ENCODE peak calls at places on chromosome 17, in ten cellular contexts. One of them, this sample, is unnamed.

GRCh38 chr17:3915642-3916012 is 638 bp downstream of the P2RX1 start:
- DNase-seq in germinal center: no peak
- DNase-seq in caudate nucleus: no peak
- DNase-seq in RWPE1: no peak
- DNase-seq in non-pigmented ciliary epithelial cell: no peak
- DNase-seq in suprapubic skin: no peak
- DNase-seq in B cell: no peak
- DNase-seq in epithelial cell of esophagus: no peak
- DNase-seq in GM23338: no peak
- DNase-seq in ureter: no peak
- DNase-seq in this sample: no peak

GRCh38 chr17:67157732-67158639 is 87.0 kb downstream of the HELZ start:
- DNase-seq in germinal center: no peak
- DNase-seq in caudate nucleus: no peak
- DNase-seq in RWPE1: peak; percentile 10
- DNase-seq in non-pigmented ciliary epithelial cell: no peak
- DNase-seq in suprapubic skin: no peak
- DNase-seq in B cell: no peak
- DNase-seq in epithelial cell of esophagus: peak; percentile 13
- DNase-seq in GM23338: peak; percentile 43
- DNase-seq in ureter: no peak
- DNase-seq in this sample: peak; percentile 63

GRCh38 chr17:41812176-41813038 is at the start of gene FKBP10:
- DNase-seq in germinal center: peak; percentile 43
- DNase-seq in caudate nucleus: peak; percentile 25
- DNase-seq in RWPE1: peak; percentile 77
- DNase-seq in non-pigmented ciliary epithelial cell: peak; percentile 78
- DNase-seq in suprapubic skin: no peak
- DNase-seq in B cell: no peak
- DNase-seq in epithelial cell of esophagus: peak; percentile 66
- DNase-seq in GM23338: peak; percentile 96
- DNase-seq in ureter: peak; percentile 70
- DNase-seq in this sample: peak; percentile 98

GRCh38 chr17:51527230-51527982 is 267.1 kb downstream of the UTP18 start:
- DNase-seq in germinal center: no peak
- DNase-seq in caudate nucleus: no peak
- DNase-seq in RWPE1: no peak
- DNase-seq in non-pigmented ciliary epithelial cell: no peak
- DNase-seq in suprapubic skin: no peak
- DNase-seq in B cell: no peak
- DNase-seq in epithelial cell of esophagus: no peak
- DNase-seq in GM23338: no peak
- DNase-seq in ureter: no peak
- DNase-seq in this sample: no peak

GRCh38 chr17:54220829-54221228 is 398.1 kb downstream of the KIF2B start:
- DNase-seq in germinal center: no peak
- DNase-seq in caudate nucleus: no peak
- DNase-seq in RWPE1: no peak
- DNase-seq in non-pigmented ciliary epithelial cell: no peak
- DNase-seq in suprapubic skin: no peak
- DNase-seq in B cell: no peak
- DNase-seq in epithelial cell of esophagus: no peak
- DNase-seq in GM23338: no peak
- DNase-seq in ureter: no peak
- DNase-seq in this sample: no peak

GRCh38 chr17:75010683-75011406 is 1.6 kb upstream of the MRPL58 start:
- DNase-seq in germinal center: no peak
- DNase-seq in caudate nucleus: no peak
- DNase-seq in RWPE1: peak; percentile 44
- DNase-seq in non-pigmented ciliary epithelial cell: no peak
- DNase-seq in suprapubic skin: no peak
- DNase-seq in B cell: no peak
- DNase-seq in epithelial cell of esophagus: peak; percentile 58
- DNase-seq in GM23338: peak; percentile 58
- DNase-seq in ureter: no peak
- DNase-seq in this sample: peak; percentile 91

GRCh38 chr17:7897773-7898172 is 9.2 kb downstream of the CHD3 start:
- DNase-seq in germinal center: no peak
- DNase-seq in caudate nucleus: no peak
- DNase-seq in RWPE1: peak; percentile 34
- DNase-seq in non-pigmented ciliary epithelial cell: no peak
- DNase-seq in suprapubic skin: no peak
- DNase-seq in B cell: no peak
- DNase-seq in epithelial cell of esophagus: peak; percentile 51
- DNase-seq in GM23338: no peak
- DNase-seq in ureter: peak; percentile 39
- DNase-seq in this sample: no peak

GRCh38 chr17:11548398-11548797 is 49.9 kb upstream of the DNAH9 start:
- DNase-seq in germinal center: no peak
- DNase-seq in caudate nucleus: no peak
- DNase-seq in RWPE1: no peak
- DNase-seq in non-pigmented ciliary epithelial cell: no peak
- DNase-seq in suprapubic skin: no peak
- DNase-seq in B cell: no peak
- DNase-seq in epithelial cell of esophagus: no peak
- DNase-seq in GM23338: no peak
- DNase-seq in ureter: no peak
- DNase-seq in this sample: no peak

GRCh38 chr17:4900231-4901107 is 1.1 kb downstream of the C17orf107 start:
- DNase-seq in germinal center: peak; percentile 55
- DNase-seq in caudate nucleus: no peak
- DNase-seq in RWPE1: no peak
- DNase-seq in non-pigmented ciliary epithelial cell: no peak
- DNase-seq in suprapubic skin: no peak
- DNase-seq in B cell: peak; percentile 89
- DNase-seq in epithelial cell of esophagus: no peak
- DNase-seq in GM23338: peak; percentile 92
- DNase-seq in ureter: no peak
- DNase-seq in this sample: peak; percentile 65

GRCh38 chr17:39640493-39641118 is 3.7 kb downstream of the STARD3 start:
- DNase-seq in germinal center: no peak
- DNase-seq in caudate nucleus: no peak
- DNase-seq in RWPE1: no peak
- DNase-seq in non-pigmented ciliary epithelial cell: no peak
- DNase-seq in suprapubic skin: no peak
- DNase-seq in B cell: no peak
- DNase-seq in epithelial cell of esophagus: no peak
- DNase-seq in GM23338: no peak
- DNase-seq in ureter: no peak
- DNase-seq in this sample: no peak

GRCh38 chr17:76704799-76705198 is 6.0 kb downstream of the MXRA7 start:
- DNase-seq in germinal center: no peak
- DNase-seq in caudate nucleus: no peak
- DNase-seq in RWPE1: no peak
- DNase-seq in non-pigmented ciliary epithelial cell: no peak
- DNase-seq in suprapubic skin: no peak
- DNase-seq in B cell: no peak
- DNase-seq in epithelial cell of esophagus: no peak
- DNase-seq in GM23338: no peak
- DNase-seq in ureter: no peak
- DNase-seq in this sample: no peak